ENCODE peak calls at places on chromosomes 13 and 19, in four cellular contexts. One of them, this sample, is unnamed.

GRCh38 chr19:39539165-39539518 is 819 bp downstream of the EID2 start:
- DNase-seq in K562: no peak
- DNase-seq in GM12891: no peak
- DNase-seq in GM12878: no peak
- DNase-seq in this sample: no peak

GRCh38 chr13:38350114-38350617 is 515 bp downstream of the UFM1 start:
- DNase-seq in K562: peak
- DNase-seq in GM12891: no peak
- DNase-seq in GM12878: no peak
- DNase-seq in this sample: peak

GRCh38 chr13:99072941-99073340 is 95.1 kb upstream of the DOCK9 start:
- DNase-seq in K562: no peak
- DNase-seq in GM12891: no peak
- DNase-seq in GM12878: no peak
- DNase-seq in this sample: no peak

GRCh38 chr19:40831502-40832430 is 18.5 kb downstream of the CYP2A6 start:
- DNase-seq in K562: no peak
- DNase-seq in GM12891: no peak
- DNase-seq in GM12878: no peak
- DNase-seq in this sample: peak

GRCh38 chr19:16836115-16836905 is 7.1 kb downstream of the SIN3B start:
- DNase-seq in K562: peak
- DNase-seq in GM12891: no peak
- DNase-seq in GM12878: peak
- DNase-seq in this sample: no peak

GRCh38 chr19:8004723-8005513 is 523 bp downstream of the ELAVL1 start:
- DNase-seq in K562: peak
- DNase-seq in GM12891: no peak
- DNase-seq in GM12878: no peak
- DNase-seq in this sample: peak

GRCh38 chr19:37931941-37932655 is 25.1 kb downstream of the SIPA1L3 start:
- DNase-seq in K562: no peak
- DNase-seq in GM12891: peak
- DNase-seq in GM12878: no peak
- DNase-seq in this sample: peak

GRCh38 chr13:27339299-27339698 is 68.7 kb downstream of the RASL11A start:
- DNase-seq in K562: peak
- DNase-seq in GM12891: no peak
- DNase-seq in GM12878: no peak
- DNase-seq in this sample: no peak

GRCh38 chr19:30224689-30225606 is 147.2 kb upstream of the ZNF536 start:
- DNase-seq in K562: no peak
- DNase-seq in GM12891: no peak
- DNase-seq in GM12878: no peak
- DNase-seq in this sample: no peak

DNA sequence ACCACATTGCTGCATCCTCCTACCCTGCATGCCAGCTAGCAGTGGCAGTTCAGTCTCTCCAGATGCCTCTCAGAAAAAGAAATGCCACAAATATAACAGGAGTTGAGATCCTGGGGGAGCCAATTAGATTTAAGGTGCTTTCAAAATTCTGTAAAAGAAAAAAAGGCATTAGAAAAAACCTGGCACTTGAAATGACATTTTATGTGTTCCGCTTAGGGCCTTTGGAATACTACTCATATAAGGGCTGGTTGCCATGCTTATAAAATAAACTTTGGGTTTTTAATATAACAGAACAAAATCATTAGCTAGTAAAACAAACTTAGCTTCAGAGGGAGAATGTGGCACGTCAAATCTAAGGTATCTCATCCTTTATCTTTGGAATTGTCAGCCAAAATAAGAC is 104.1 kb downstream of the ENOX1 start:
- DNase-seq in K562: no peak
- DNase-seq in GM12891: no peak
- DNase-seq in GM12878: no peak
- DNase-seq in this sample: no peak
- TF ChIP-seq POLR2AphosphoS5 in K562: no peak
- TF ChIP-seq POLR2AphosphoS5 in GM12891: no peak
- TF ChIP-seq POLR2AphosphoS5 in GM12878: no peak
- TF ChIP-seq POLR2AphosphoS5 in this sample: no peak

GRCh38 chr19:15381864-15382263 is 2.3 kb upstream of the AKAP8 start:
- DNase-seq in K562: no peak
- DNase-seq in GM12891: no peak
- DNase-seq in GM12878: no peak
- DNase-seq in this sample: no peak

GRCh38 chr19:15379083-15379995 is at the start of gene AKAP8:
- DNase-seq in K562: peak
- DNase-seq in GM12891: peak
- DNase-seq in GM12878: peak
- DNase-seq in this sample: peak

GRCh38 chr19:15381429-15381828 is 1.8 kb upstream of the AKAP8 start:
- DNase-seq in K562: no peak
- DNase-seq in GM12891: no peak
- DNase-seq in GM12878: no peak
- DNase-seq in this sample: no peak

GRCh38 chr19:15378529-15379082 is 981 bp downstream of the AKAP8 start:
- DNase-seq in K562: peak
- DNase-seq in GM12891: peak
- DNase-seq in GM12878: no peak
- DNase-seq in this sample: no peak

DNA sequence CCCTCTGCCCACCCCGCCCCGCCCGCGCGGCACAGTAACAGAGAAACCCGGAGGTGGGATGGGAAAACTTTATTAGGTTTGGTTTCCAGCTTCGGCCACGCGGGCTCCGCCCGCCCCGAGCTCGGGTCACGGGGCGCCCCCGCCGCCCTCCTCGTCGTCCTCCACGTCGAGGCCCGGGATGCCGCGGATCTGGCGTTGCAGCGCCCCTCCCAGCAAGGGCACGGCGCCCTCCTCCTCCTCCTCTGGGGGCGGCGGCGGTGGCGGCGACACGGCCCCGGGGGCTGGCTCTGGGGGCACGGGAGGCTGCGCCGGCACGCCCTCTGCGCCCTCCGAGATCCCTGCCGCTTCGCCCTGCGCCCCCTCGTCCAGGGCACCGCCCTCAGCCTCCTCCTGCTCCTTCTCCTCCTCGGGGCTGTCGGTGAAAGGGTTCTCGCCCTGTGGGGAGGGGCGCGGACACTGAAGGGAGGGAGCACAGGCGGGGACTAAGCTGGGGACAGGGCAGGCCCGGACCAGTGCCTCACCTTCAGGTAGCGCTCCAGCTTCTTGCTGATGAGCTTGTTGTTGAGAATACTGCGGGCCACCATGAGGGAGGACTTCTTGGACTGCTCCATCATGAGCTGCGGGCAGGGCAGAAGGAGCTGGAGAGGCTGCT is 535 bp upstream of the AKAP8 start:
- DNase-seq in K562: peak
- DNase-seq in GM12891: no peak
- DNase-seq in GM12878: no peak
- DNase-seq in this sample: no peak
- TF ChIP-seq SPI1 in K562: no peak
- TF ChIP-seq SPI1 in GM12891: no peak
- TF ChIP-seq SPI1 in GM12878: no peak
- TF ChIP-seq SPI1 in this sample: no peak

DNA sequence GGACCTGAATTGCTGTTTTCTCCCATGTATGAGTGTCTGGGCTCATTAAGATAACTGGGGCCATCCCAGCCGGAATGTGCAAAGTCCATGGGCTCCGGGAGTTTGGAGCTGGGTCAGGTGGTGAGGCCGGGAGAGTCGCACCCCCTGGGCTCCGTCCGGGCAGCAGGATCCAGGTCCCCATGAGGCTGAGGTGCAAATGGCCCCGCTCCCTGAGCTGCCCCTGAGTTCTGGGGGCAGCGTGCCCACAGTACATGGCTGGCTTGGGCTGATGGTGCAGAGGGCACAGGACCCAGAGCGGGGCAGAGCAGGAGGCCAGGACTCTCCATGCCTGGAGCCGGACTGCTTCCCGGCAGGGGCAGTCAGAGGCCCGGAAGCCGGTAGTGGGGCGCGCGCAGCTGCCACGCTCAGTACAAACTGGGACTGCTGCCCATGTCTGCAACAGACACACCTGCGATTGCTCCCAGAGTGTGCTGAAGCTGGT is 136.0 kb downstream of the KDM4B start:
- DNase-seq in K562: no peak
- DNase-seq in GM12891: no peak
- DNase-seq in GM12878: no peak
- DNase-seq in this sample: no peak
- TF ChIP-seq POLR2AphosphoS5 in K562: no peak
- TF ChIP-seq POLR2AphosphoS5 in GM12891: no peak
- TF ChIP-seq POLR2AphosphoS5 in GM12878: no peak
- TF ChIP-seq POLR2AphosphoS5 in this sample: no peak

DNA sequence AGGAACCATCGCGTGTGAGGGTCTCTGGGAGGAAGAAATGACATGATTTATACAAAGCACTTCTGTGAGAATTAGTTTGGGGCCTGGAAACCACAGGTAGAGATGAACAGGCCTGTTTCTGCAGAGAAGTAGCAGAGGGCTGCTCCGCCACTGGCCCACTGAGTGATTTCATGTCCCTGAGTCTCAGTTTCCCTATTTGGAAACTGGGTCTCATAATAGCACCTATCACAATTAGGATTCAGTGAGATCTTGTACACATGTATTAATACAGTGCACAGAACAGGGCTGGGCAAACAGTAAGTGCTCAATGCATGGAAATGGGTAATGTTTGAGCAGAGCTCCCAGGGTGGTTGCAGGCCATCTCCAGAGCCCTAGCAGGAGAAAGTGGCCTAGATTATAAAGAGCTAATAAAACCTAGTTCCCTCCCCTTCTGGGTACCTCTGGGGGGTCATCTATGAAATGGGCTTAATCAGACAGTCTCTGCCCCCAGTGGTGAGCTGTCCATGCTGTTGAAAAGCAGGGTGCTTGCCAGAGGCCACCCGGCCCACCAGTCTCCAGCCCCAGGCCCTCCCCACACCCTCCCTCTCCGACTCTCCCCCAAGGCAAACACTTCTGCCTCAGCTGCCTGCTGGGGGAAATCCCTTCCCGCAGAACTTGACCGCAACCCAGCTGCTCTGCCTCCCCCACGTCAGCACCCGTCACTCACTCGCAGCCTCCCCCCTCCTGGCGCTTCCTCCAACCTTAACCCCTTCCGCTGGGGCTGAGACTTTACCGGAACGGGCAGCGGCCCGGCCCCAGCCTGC is 4.5 kb downstream of the BCL3 start:
- DNase-seq in K562: peak
- DNase-seq in GM12891: peak
- DNase-seq in GM12878: peak
- DNase-seq in this sample: peak
- TF ChIP-seq SPI1 in K562: peak
- TF ChIP-seq SPI1 in GM12891: peak
- TF ChIP-seq SPI1 in GM12878: peak
- TF ChIP-seq SPI1 in this sample: peak

This sample was measured in HL-60.